ENCODE peak calls at places on chromosomes 3 and 15, in seven cellular contexts. P is pancreas; S is BE2C; L is upper lobe of left lung; W is K562; F is astrocyte; N is CD8-positive, alpha-beta T cell. C is an unnamed sample.
A peak's percentile ranks its signal among the peaks of the same experiment; 100 is the strongest.

GRCh38 chr3:142828703-142829304 is 60.1 kb downstream of the PCOLCE2 start:
- DNase-seq in L (no peak), F (peak; percentile 44), P (peak; percentile 77), S (peak; percentile 86), W (peak; percentile 89), N (peak; percentile 36), C (peak; percentile 36)

GRCh38 chr3:179289295-179289694 is 33.5 kb upstream of the ZNF639 start:
- DNase-seq in F (no peak), W (no peak), S (no peak), P (no peak), N (no peak), L (no peak), C (no peak)

GRCh38 chr3:44982817-44983216 is 6.8 kb downstream of the EXOSC7 start:
- DNase-seq in P (no peak), S (no peak), F (no peak), L (no peak), W (no peak), N (no peak), C (no peak)

GRCh38 chr15:60218256-60218655 is 179.5 kb downstream of the ANXA2 start:
- DNase-seq in F (no peak), P (no peak), W (no peak), N (no peak), S (no peak), L (no peak), C (no peak)

GRCh38 chr3:111073186-111073585 is 1.6 kb downstream of the NECTIN3 start:
- DNase-seq in P (no peak), F (peak; percentile 41), S (no peak), W (no peak), N (no peak), L (no peak), C (no peak)

GRCh38 chr3:4899654-4900236 is 79.5 kb upstream of the BHLHE40 start:
- DNase-seq in F (peak; percentile 16), W (no peak), L (no peak), N (no peak), P (peak; percentile 69), S (no peak), C (no peak)

GRCh38 chr15:65349338-65349737 is 28.5 kb downstream of the IGDCC3 start:
- DNase-seq in S (no peak), F (no peak), N (no peak), L (no peak), W (no peak), P (no peak), C (no peak)

GRCh38 chr15:34514251-34514760 is 69.1 kb downstream of the GOLGA8B start:
- DNase-seq in N (peak; percentile 24), P (peak; percentile 34), W (peak; percentile 49), S (no peak), F (no peak), L (peak; percentile 89), C (no peak)

GRCh38 chr3:115616461-115616860 is 6.8 kb upstream of the GAP43 start:
- DNase-seq in S (no peak), F (no peak), N (no peak), L (no peak), W (no peak), P (no peak), C (no peak)
- H3K4me3 ChIP-seq in S (no peak overlapping the region), F (no peak overlapping the region), N (no peak overlapping the region), L (no peak overlapping the region), W (no peak overlapping the region), P (no peak overlapping the region), C (no peak overlapping the region)

GRCh38 chr3:191105418-191105817 is 93.6 kb upstream of the OSTN start:
- DNase-seq in W (no peak), L (no peak), F (no peak), S (no peak), P (no peak), N (no peak), C (no peak)

DNA sequence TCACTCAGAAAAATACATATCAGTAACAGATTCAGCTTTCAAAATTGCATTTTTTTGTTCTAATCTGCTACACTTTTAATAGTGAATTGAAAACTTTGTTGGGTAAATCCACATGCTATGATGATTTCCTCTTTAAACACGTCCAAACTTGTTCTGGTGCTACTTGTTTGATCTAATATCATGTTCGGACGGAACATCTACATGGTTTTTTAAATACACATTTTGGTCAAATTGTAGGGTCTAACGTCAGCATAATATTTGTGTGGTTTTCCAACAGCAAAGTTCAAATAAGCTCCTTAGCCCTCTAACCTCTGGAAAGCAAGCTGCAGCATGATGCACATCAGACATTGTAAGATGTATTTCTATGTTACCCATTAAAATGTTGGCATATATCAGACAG is 98.5 kb upstream of the OSTN start:
- DNase-seq in S (no peak), L (no peak), P (no peak), N (no peak), W (no peak), F (no peak), C (no peak)
- H3K4me3 ChIP-seq in S (no peak overlapping the region), L (no peak overlapping the region), P (no peak overlapping the region), N (no peak overlapping the region), W (no peak overlapping the region), F (no peak overlapping the region), C (no peak overlapping the region)

GRCh38 chr15:50884583-50884982 is 23.9 kb upstream of the AP4E1 start:
- DNase-seq in S (no peak), N (no peak), W (no peak), P (no peak), F (peak; percentile 50), L (no peak), C (no peak)

GRCh38 chr15:50881121-50882048 is 27.1 kb upstream of the AP4E1 start:
- DNase-seq in W (no peak), F (peak; percentile 23), S (no peak), P (no peak), L (no peak), N (no peak), C (no peak)

GRCh38 chr15:50886611-50887350 is 21.7 kb upstream of the AP4E1 start:
- DNase-seq in W (no peak), L (no peak), N (no peak), P (no peak), S (no peak), F (no peak), C (no peak)

GRCh38 chr15:50886139-50886467 is 22.4 kb upstream of the AP4E1 start:
- DNase-seq in N (no peak), F (no peak), P (no peak), W (no peak), S (no peak), L (no peak), C (no peak)

DNA sequence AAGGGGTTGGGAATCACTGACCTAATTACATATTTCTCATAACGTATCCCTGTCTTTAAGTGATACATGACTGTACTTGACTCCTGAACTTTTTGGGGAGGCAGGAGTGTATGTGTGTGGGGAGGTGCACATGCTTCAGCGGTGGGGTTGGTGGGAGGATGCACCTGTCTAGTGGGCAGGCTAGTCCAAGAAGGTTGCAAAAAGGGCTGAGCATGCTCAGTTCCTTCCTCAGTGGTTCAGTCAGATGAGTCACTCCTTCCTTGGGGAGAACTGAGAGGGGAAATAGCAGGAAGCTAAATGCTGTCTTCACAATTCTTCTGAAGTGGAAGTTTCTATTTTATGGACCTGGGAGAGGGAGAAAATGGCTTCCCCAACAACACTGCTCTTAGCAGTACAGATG is 24.6 kb upstream of the AP4E1 start:
- DNase-seq in W (peak; percentile 31), S (no peak), L (no peak), N (no peak), F (peak; percentile 57), P (no peak), C (peak; percentile 58)
- H3K4me3 ChIP-seq in W (no peak overlapping the region), S (no peak overlapping the region), L (no peak overlapping the region), N (no peak overlapping the region), F (no peak overlapping the region), P (no peak overlapping the region), C (no peak overlapping the region)

GRCh38 chr15:74444106-74445062 is 10.6 kb upstream of the SEMA7A start:
- DNase-seq in S (no peak), N (no peak), L (no peak), P (no peak), W (no peak), F (no peak), C (no peak)

GRCh38 chr15:74442604-74443003 is 8.8 kb upstream of the SEMA7A start:
- DNase-seq in F (no peak), W (no peak), N (no peak), P (no peak), L (no peak), S (no peak), C (no peak)

GRCh38 chr15:74441248-74441939 is 7.6 kb upstream of the SEMA7A start:
- DNase-seq in F (no peak), W (no peak), S (no peak), L (no peak), P (no peak), N (no peak), C (no peak)

GRCh38 chr15:74442063-74442462 is 8.3 kb upstream of the SEMA7A start:
- DNase-seq in S (no peak), N (no peak), F (no peak), P (no peak), L (no peak), W (no peak), C (no peak)

DNA sequence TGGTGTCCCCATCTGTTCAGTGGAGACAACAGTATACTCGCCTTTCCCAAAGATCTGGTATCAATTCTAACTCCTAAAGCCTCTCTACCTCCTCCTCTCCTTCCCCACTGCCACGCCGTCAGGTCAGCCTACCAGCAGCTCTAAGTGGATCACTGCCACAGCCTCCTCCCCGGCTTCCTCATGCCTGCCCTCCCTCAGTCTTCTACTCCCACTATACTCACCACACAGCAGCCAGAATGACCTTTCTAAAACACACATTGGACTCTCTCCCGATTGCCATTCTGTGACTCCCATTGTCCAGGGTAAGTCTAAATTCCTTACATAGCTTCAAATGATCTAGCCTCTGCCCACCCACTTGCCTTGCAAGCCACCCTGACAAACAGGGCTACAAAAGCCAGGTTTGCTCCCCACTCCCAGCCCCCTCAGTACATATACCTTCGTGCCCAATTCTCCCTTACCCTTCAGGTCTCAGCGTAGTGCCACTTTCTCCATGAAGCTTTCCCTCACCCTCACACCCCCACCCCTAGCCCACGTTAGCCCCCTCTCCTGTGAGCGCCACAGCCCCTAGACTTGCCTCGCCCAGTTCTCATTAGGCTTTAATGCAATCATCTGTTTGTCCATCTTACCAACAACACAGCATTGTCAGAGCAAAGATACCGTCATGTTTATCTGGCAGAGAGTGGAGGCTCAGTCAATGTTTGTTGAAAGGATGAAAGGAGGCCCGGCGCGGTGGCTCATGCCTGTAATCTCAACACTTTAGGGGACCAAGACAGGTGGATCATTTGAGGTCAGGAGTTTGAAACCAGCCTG is 9.5 kb upstream of the SEMA7A start:
- DNase-seq in N (no peak), F (peak; percentile 82), W (no peak), P (no peak), S (no peak), L (no peak), C (no peak)
- H3K4me3 ChIP-seq in N (no peak overlapping the region), F (no peak overlapping the region), W (no peak overlapping the region), P (no peak overlapping the region), S (no peak overlapping the region), L (no peak overlapping the region), C (no peak overlapping the region)

GRCh38 chr15:77497108-77497737 is 76.5 kb downstream of the HMG20A start:
- DNase-seq in F (peak; percentile 45), S (peak; percentile 79), P (peak; percentile 78), W (no peak), N (no peak), L (peak; percentile 25), C (no peak)
- H3K4me3 ChIP-seq in F (peak overlapping the region; percentile 25), S (peak overlapping the region; percentile 39), P (no peak overlapping the region), W (no peak overlapping the region), N (no peak overlapping the region), L (peak overlapping the region; percentile 2), C (no peak overlapping the region)